ENCODE peak calls at places on chromosomes 5 and 9, in four cellular contexts. Y is H7; J is breast epithelium; N is stimulated activated CD4-positive, alpha-beta T cell treated with anti-CD3 and anti-CD28 coated beads, Interleukin-2, amount 100 ng/mL, for 24 hours. Z is an unnamed sample.

GRCh38 chr9:112601646-112602045 is 115.0 kb downstream of the KIAA1958 start:
- DNase-seq in J (no peak), Y (no peak), N (no peak), Z (no peak)

GRCh38 chr5:156527611-156528010 is 200.6 kb downstream of the SGCD start:
- DNase-seq in J (no peak), N (no peak), Y (no peak), Z (no peak)

GRCh38 chr9:129653819-129654528 is 11.5 kb upstream of the PRRX2 start:
- DNase-seq in J (no peak), Y (no peak), N (no peak), Z (no peak)

GRCh38 chr5:163565931-163566608 is 60.7 kb downstream of the MAT2B start:
- DNase-seq in N (peak), Y (peak), J (no peak), Z (peak)

GRCh38 chr5:3598725-3599282 is 3.2 kb downstream of the IRX1 start:
- DNase-seq in J (no peak), N (no peak), Y (peak), Z (no peak)

GRCh38 chr9:81986051-81986450 is 2.5 kb upstream of the SPATA31D1 start:
- DNase-seq in N (no peak), Y (no peak), J (no peak), Z (no peak)

GRCh38 chr5:180785151-180785781 is 17.3 kb downstream of the MGAT1 start:
- DNase-seq in J (no peak), Y (peak), N (no peak), Z (no peak)

GRCh38 chr5:42573386-42573785 is 150.1 kb downstream of the GHR start:
- DNase-seq in J (no peak), N (no peak), Y (no peak), Z (no peak)

GRCh38 chr9:129770741-129771140 is 17.9 kb upstream of the PTGES start:
- DNase-seq in Y (no peak), J (no peak), N (no peak), Z (no peak)

GRCh38 chr5:135553688-135554462 is 18.1 kb upstream of the NEUROG1 start:
- DNase-seq in N (no peak), J (no peak), Y (peak), Z (no peak)

GRCh38 chr5:139863361-139863760 is 67.8 kb downstream of the PSD2 start:
- DNase-seq in J (peak), N (no peak), Y (no peak), Z (no peak)

GRCh38 chr5:119353686-119354366 is 2.0 kb upstream of the TNFAIP8 start:
- DNase-seq in N (no peak), Y (no peak), J (no peak), Z (no peak)

GRCh38 chr9:91966503-91966902 is 16.5 kb upstream of the ROR2 start:
- DNase-seq in Y (no peak), J (no peak), N (no peak), Z (no peak)

GRCh38 chr5:122352331-122352730 is 40.3 kb downstream of the SNCAIP start:
- DNase-seq in N (no peak), J (no peak), Y (no peak), Z (no peak)

GRCh38 chr5:53971096-53971495 is 339.3 kb downstream of the ARL15 start:
- DNase-seq in N (no peak), J (no peak), Y (no peak), Z (no peak)

GRCh38 chr9:96382175-96382574 is 1.3 kb downstream of the SLC35D2 start:
- DNase-seq in N (no peak), Y (no peak), J (no peak), Z (no peak)

GRCh38 chr5:174910245-174910737 is 185.9 kb downstream of the MSX2 start:
- DNase-seq in J (no peak), Y (peak), N (peak), Z (peak)

GRCh38 chr9:130246126-130246525 is 19.4 kb upstream of the HMCN2 start:
- DNase-seq in Y (peak), N (no peak), J (no peak), Z (no peak)

GRCh38 chr9:111016046-111017026 is 21.9 kb downstream of the LPAR1 start:
- DNase-seq in N (no peak), J (no peak), Y (no peak), Z (no peak)

GRCh38 chr5:911601-912000 is 18.9 kb downstream of the TRIP13 start:
- DNase-seq in Y (no peak), J (no peak), N (no peak), Z (no peak)

GRCh38 chr9:96519726-96520125 is 69.8 kb downstream of the HABP4 start:
- DNase-seq in N (no peak), J (no peak), Y (no peak), Z (no peak)

GRCh38 chr9:27528886-27529315 is 713 bp downstream of the MOB3B start:
- DNase-seq in Y (peak), N (peak), J (peak), Z (peak)

GRCh38 chr5:154092356-154092755 is 53.6 kb downstream of the MFAP3 start:
- DNase-seq in J (no peak), Y (no peak), N (no peak), Z (no peak)

GRCh38 chr5:146993876-146994530 is 115.4 kb upstream of the PPP2R2B start:
- DNase-seq in J (no peak), N (no peak), Y (no peak), Z (no peak)